ENCODE peak calls at places on chromosomes 3 and 15, in five cellular contexts. O, T, C, E and X are unnamed samples.
A peak's percentile ranks its signal among the peaks of the same experiment; 100 is the strongest.

GRCh38 chr3:45343947-45344346 is 44.4 kb upstream of the LARS2 start:
- DNase-seq in O (no peak), T (no peak), C (peak; percentile 71), E (no peak), X (peak; percentile 43)

GRCh38 chr3:135310317-135310716 is 515.3 kb downstream of the EPHB1 start:
- DNase-seq in O (no peak), T (no peak), C (peak; percentile 6), E (peak; percentile 16), X (no peak)

GRCh38 chr3:43584043-43584826 is 37.6 kb downstream of the ANO10 start:
- DNase-seq in O (no peak), T (no peak), C (peak; percentile 73), E (no peak), X (no peak)

GRCh38 chr15:71651750-71652186 is 158.6 kb upstream of the NR2E3 start:
- DNase-seq in O (peak; percentile 76), T (peak; percentile 67), C (peak; percentile 30), E (peak; percentile 9), X (no peak)

GRCh38 chr3:124748560-124749198 is 18.4 kb downstream of the UMPS start:
- DNase-seq in O (no peak), T (no peak), C (no peak), E (no peak), X (no peak)

GRCh38 chr3:152413244-152413643 is 144.5 kb downstream of the MBNL1 start:
- DNase-seq in O (no peak), T (peak; percentile 41), C (no peak), E (no peak), X (no peak)

GRCh38 chr15:96041982-96042733 is 288.3 kb upstream of the NR2F2 start:
- DNase-seq in O (no peak), T (no peak), C (no peak), E (no peak), X (no peak)

GRCh38 chr3:106114848-106115247 is 246.0 kb upstream of the CBLB start:
- DNase-seq in O (no peak), T (peak; percentile 32), C (peak; percentile 27), E (no peak), X (no peak)

GRCh38 chr3:46517016-46517770 is 19.4 kb downstream of the RTP3 start:
- DNase-seq in O (no peak), T (peak; percentile 89), C (no peak), E (no peak), X (no peak)

GRCh38 chr3:101935081-101935480 is 85.8 kb downstream of the NFKBIZ start:
- DNase-seq in O (no peak), T (no peak), C (no peak), E (no peak), X (no peak)

GRCh38 chr15:99729920-99730319 is 3.3 kb downstream of the LYSMD4 start:
- DNase-seq in O (peak; percentile 72), T (peak; percentile 45), C (peak; percentile 27), E (no peak), X (peak; percentile 44)

GRCh38 chr15:101024709-101025108 is 105.6 kb downstream of the LRRK1 start:
- DNase-seq in O (no peak), T (no peak), C (no peak), E (no peak), X (no peak)

GRCh38 chr3:167855306-167855705 is 119.8 kb downstream of the SERPINI1 start:
- DNase-seq in O (no peak), T (no peak), C (no peak), E (no peak), X (no peak)

GRCh38 chr15:32849769-32850668 is 132.2 kb downstream of the GREM1 start:
- DNase-seq in O (no peak), T (peak; percentile 95), C (no peak), E (no peak), X (no peak)

GRCh38 chr3:162992741-162993140 is 1496.1 kb downstream of the OTOL1 start:
- DNase-seq in O (no peak), T (no peak), C (no peak), E (no peak), X (no peak)

GRCh38 chr3:64072111-64072510 is 48.8 kb upstream of the PSMD6 start:
- DNase-seq in O (peak; percentile 64), T (no peak), C (no peak), E (no peak), X (no peak)